ENCODE peak calls at places on chromosome 18, in five cellular contexts. H is left ventricle myocardium inferior; G is GM23248; P is CD8-positive, alpha-beta T cell; N is AG04449. K is an unnamed sample.

GRCh38 chr18:22563098-22563707 is 145.5 kb upstream of the CTAGE1 start:
- DNase-seq in H (no peak), G (peak), P (no peak), N (peak), K (peak)

GRCh38 chr18:22831441-22831904 is 101.7 kb upstream of the RBBP8 start:
- DNase-seq in H (no peak), G (peak), P (no peak), N (peak), K (no peak)

GRCh38 chr18:57951999-57952774 is 91.8 kb upstream of the NEDD4L start:
- DNase-seq in H (no peak), G (no peak), P (no peak), N (no peak), K (no peak)

GRCh38 chr18:77478619-77479018 is 229.0 kb downstream of the GALR1 start:
- DNase-seq in H (peak), G (no peak), P (no peak), N (no peak), K (no peak)

GRCh38 chr18:48934400-48934707 is 16.4 kb downstream of the SMAD7 start:
- DNase-seq in H (no peak), G (peak), P (no peak), N (no peak), K (no peak)

GRCh38 chr18:2336993-2337392 is 234.3 kb downstream of the METTL4 start:
- DNase-seq in H (no peak), G (no peak), P (no peak), N (no peak), K (no peak)

GRCh38 chr18:23883277-23883790 is 131.2 kb upstream of the TTC39C start:
- DNase-seq in H (no peak), G (peak), P (no peak), N (no peak), K (no peak)

GRCh38 chr18:4589056-4589800 is 134.1 kb upstream of the DLGAP1 start:
- DNase-seq in H (no peak), G (no peak), P (no peak), N (no peak), K (no peak)

GRCh38 chr18:46488472-46489213 is 168.4 kb downstream of the LOXHD1 start:
- DNase-seq in H (no peak), G (no peak), P (no peak), N (no peak), K (no peak)

GRCh38 chr18:3347286-3347803 is 85.4 kb downstream of the MYL12B start:
- DNase-seq in H (no peak), G (no peak), P (no peak), N (no peak), K (no peak)

GRCh38 chr18:37242091-37242490 is 323.5 kb downstream of the CELF4 start:
- DNase-seq in H (no peak), G (no peak), P (no peak), N (no peak), K (no peak)

GRCh38 chr18:63480476-63480875 is 3.7 kb downstream of the SERPINB5 start:
- DNase-seq in H (no peak), G (no peak), P (no peak), N (no peak), K (no peak)

GRCh38 chr18:2917255-2918047 is 70.6 kb downstream of the EMILIN2 start:
- DNase-seq in H (no peak), G (no peak), P (no peak), N (no peak), K (no peak)

GRCh38 chr18:63322908-63323634 is 3.5 kb upstream of the BCL2 start:
- DNase-seq in H (no peak), G (peak), P (no peak), N (peak), K (peak)

GRCh38 chr18:2568605-2569004 is 2.7 kb downstream of the METTL4 start:
- DNase-seq in H (no peak), G (no peak), P (no peak), N (no peak), K (no peak)

GRCh38 chr18:59008302-59008974 is 131.2 kb upstream of the SEC11C start:
- DNase-seq in H (no peak), G (peak), P (no peak), N (no peak), K (peak)

GRCh38 chr18:44552706-44553105 is 128.0 kb upstream of the SETBP1 start:
- DNase-seq in H (no peak), G (no peak), P (no peak), N (no peak), K (no peak)
- H3K4me3 ChIP-seq in H (no peak), G (no peak), P (no peak), N (no peak), K (no peak)

GRCh38 chr18:9712606-9713005 is 4.5 kb downstream of the RAB31 start:
- DNase-seq in H (no peak), G (peak), P (no peak), N (no peak), K (no peak)

GRCh38 chr18:9712130-9712577 is 4.1 kb downstream of the RAB31 start:
- DNase-seq in H (no peak), G (no peak), P (no peak), N (no peak), K (no peak)

GRCh38 chr18:9708882-9709877 is 1.1 kb downstream of the RAB31 start:
- DNase-seq in H (peak), G (peak), P (no peak), N (no peak), K (no peak)

GRCh38 chr18:9710037-9710436 is 1.9 kb downstream of the RAB31 start:
- DNase-seq in H (no peak), G (no peak), P (no peak), N (no peak), K (no peak)

DNA sequence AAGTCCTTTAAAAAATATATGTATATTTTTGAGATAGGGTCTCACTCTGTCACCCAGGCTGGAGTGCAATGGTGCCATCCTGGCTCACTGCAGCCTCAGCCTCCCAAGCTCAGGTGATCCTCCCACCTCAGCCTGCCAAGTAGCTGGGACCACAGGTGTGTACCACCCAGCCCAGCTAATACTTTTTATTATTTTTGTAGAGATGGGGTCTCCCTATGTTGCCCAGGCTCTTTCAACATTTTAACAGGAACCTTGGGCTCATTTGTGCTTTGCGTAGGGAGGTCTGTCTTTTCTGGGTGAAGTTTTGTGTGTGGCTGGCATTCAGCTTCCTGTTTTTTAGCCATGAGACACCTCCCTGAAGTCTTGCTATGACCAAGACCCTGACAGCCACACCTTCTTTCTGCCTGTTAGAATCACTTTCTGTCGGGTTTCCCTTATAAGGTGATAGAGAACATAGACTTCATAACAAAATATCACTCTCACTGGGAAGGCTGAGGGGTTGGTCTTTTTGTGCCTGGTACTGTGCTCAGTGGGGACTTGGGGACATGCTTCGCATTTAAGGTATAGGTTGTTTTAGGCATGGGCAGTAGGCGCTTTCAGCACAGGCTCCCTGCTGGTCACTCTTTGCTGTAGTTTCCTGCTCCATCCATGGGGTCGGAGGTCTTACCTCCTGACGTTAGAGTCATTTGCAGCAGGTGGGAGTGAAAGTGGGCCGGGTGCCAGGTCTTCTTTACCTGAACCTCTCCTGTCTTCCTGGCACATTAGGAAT is 3.4 kb downstream of the RAB31 start:
- DNase-seq in H (no peak), G (no peak), P (no peak), N (no peak), K (no peak)
- H3K4me3 ChIP-seq in H (no peak), G (no peak), P (no peak), N (no peak), K (no peak)

GRCh38 chr18:35029770-35030169 is 11.4 kb upstream of the MAPRE2 start:
- DNase-seq in H (no peak), G (peak), P (no peak), N (no peak), K (no peak)
- H3K4me3 ChIP-seq in H (peak), G (peak), P (peak), N (no peak), K (no peak)

GRCh38 chr18:55243852-55244251 is 284.6 kb upstream of the CCDC68 start:
- DNase-seq in H (no peak), G (peak), P (no peak), N (no peak), K (no peak)

GRCh38 chr18:55247032-55247431 is 287.8 kb upstream of the CCDC68 start:
- DNase-seq in H (no peak), G (peak), P (no peak), N (no peak), K (no peak)

GRCh38 chr18:55246278-55246677 is 287.0 kb upstream of the CCDC68 start:
- DNase-seq in H (no peak), G (no peak), P (no peak), N (no peak), K (no peak)

GRCh38 chr18:55244520-55244919 is 285.3 kb upstream of the CCDC68 start:
- DNase-seq in H (no peak), G (peak), P (no peak), N (no peak), K (no peak)

GRCh38 chr18:55245200-55245599 is 285.9 kb upstream of the CCDC68 start:
- DNase-seq in H (no peak), G (peak), P (no peak), N (no peak), K (no peak)
- H3K4me3 ChIP-seq in H (no peak), G (no peak), P (no peak), N (no peak), K (no peak)

GRCh38 chr18:7032537-7032936 is 85.1 kb downstream of the LAMA1 start:
- DNase-seq in H (no peak), G (no peak), P (no peak), N (no peak), K (no peak)

GRCh38 chr18:7035807-7036206 is 81.8 kb downstream of the LAMA1 start:
- DNase-seq in H (no peak), G (no peak), P (no peak), N (no peak), K (no peak)

GRCh38 chr18:7037470-7037869 is 80.1 kb downstream of the LAMA1 start:
- DNase-seq in H (no peak), G (peak), P (no peak), N (no peak), K (no peak)

GRCh38 chr18:7034924-7035323 is 82.7 kb downstream of the LAMA1 start:
- DNase-seq in H (no peak), G (no peak), P (no peak), N (no peak), K (no peak)

DNA sequence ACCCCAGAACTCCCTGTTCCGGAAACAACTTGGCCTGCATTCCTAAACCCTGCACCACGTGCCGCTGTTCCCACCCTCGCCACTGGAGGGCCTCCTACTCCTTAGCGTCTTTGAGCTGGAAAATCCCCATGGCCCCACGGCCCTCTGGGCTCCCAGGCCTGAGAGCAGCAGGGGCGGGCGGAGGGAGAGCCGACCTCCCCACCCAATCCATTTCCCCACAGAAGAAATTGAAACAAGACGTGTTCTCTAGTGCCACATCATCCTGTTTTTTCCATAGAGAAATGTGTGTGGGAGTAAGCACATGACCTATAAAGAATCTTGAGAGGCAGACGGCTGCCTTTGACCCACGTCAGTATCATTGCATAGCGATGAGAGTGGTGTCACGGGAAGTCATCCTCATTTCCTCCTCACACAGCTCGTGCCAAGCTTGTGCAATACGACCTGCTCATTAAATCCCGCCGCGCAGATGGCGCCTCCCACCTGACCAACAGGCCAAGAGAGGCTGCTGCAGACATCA is 79.2 kb downstream of the LAMA1 start:
- DNase-seq in H (peak), G (peak), P (no peak), N (peak), K (peak)
- H3K4me3 ChIP-seq in H (peak), G (peak), P (no peak), N (peak), K (no peak)

GRCh38 chr18:35851286-35851967 is 121.1 kb upstream of the RMP24 start:
- DNase-seq in H (no peak), G (no peak), P (no peak), N (no peak), K (no peak)
- H3K4me3 ChIP-seq in H (no peak), G (no peak), P (no peak), N (no peak), K (no peak)

DNA sequence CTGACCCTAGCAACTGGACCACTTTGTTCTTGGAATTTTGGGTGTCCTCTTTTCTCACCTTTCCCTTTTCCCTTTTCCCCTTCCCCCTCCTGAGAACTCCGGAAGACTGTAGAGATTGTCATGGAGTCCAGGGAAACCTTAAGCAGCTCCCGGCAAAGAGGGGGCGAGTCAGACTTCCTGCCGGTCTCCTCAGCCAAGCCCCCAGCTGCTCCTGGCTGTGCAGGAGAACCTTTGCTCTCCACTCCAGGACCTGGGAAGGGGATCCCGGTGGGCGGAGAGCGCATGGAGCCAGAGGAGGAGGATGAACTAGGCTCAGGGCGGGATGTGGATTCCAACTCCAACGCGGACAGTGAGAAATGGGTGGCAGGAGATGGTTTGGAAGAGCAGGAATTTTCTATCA is 20.5 kb downstream of the SETBP1 start:
- DNase-seq in H (no peak), G (no peak), P (no peak), N (no peak), K (no peak)
- H3K4me3 ChIP-seq in H (no peak), G (no peak), P (no peak), N (no peak), K (no peak)

GRCh38 chr18:32373505-32373904 is 97.2 kb downstream of the GAREM1 start:
- DNase-seq in H (no peak), G (no peak), P (no peak), N (no peak), K (no peak)
- H3K4me3 ChIP-seq in H (no peak), G (no peak), P (no peak), N (no peak), K (no peak)

K was measured in HFF-Myc.